ENCODE peak calls at places on chromosomes 3 and 15, in nine cellular contexts. Z is PC-3, R is GM23248, D is fibroblast of mammary gland, Y is NB4, O is AG09309, F is psoas muscle, T is fibroblast of lung, X is mucosa of descending colon. C is an unnamed sample.

GRCh38 chr15:91522609-91523332 is 330.7 kb upstream of the SLCO3A1 start:
- DNase-seq in Z (peak), R (peak), D (peak), Y (peak), O (no peak), F (no peak), T (peak), X (no peak), C (no peak)

GRCh38 chr3:139937674-139938279 is 2.8 kb downstream of the CLSTN2 start:
- DNase-seq in Z (peak), R (peak), D (peak), Y (peak), O (peak), F (peak), T (peak), X (peak), C (no peak)

GRCh38 chr15:27993996-27994775 is 104.9 kb downstream of the OCA2 start:
- DNase-seq in Z (no peak), R (no peak), D (no peak), Y (no peak), O (no peak), F (no peak), T (no peak), X (no peak), C (no peak)

GRCh38 chr15:22960587-22960986 is 19.6 kb downstream of the CYFIP1 start:
- DNase-seq in Z (no peak), R (no peak), D (no peak), Y (no peak), O (no peak), F (no peak), T (no peak), X (no peak), C (no peak)

GRCh38 chr15:98441599-98441998 is 206.7 kb upstream of the IGF1R start:
- DNase-seq in Z (no peak), R (no peak), D (no peak), Y (no peak), O (no peak), F (no peak), T (no peak), X (no peak), C (no peak)

GRCh38 chr3:141234283-141234682 is 2.7 kb downstream of the PXYLP1 start:
- DNase-seq in Z (no peak), R (no peak), D (no peak), Y (peak), O (no peak), F (peak), T (no peak), X (no peak), C (no peak)

GRCh38 chr3:14796403-14797077 is 22.2 kb upstream of the FGD5 start:
- DNase-seq in Z (no peak), R (no peak), D (no peak), Y (no peak), O (no peak), F (peak), T (no peak), X (no peak), C (peak)

GRCh38 chr15:63157891-63158431 is 684 bp upstream of the RPS27L start:
- DNase-seq in Z (peak), R (peak), D (peak), Y (peak), O (peak), F (no peak), T (peak), X (no peak), C (no peak)

GRCh38 chr15:40197434-40197833 is 36.6 kb downstream of the BUB1B start:
- DNase-seq in Z (no peak), R (no peak), D (no peak), Y (no peak), O (no peak), F (no peak), T (no peak), X (no peak), C (no peak)

GRCh38 chr3:120198305-120198878 is 86.6 kb downstream of the GPR156 start:
- DNase-seq in Z (peak), R (peak), D (peak), Y (peak), O (no peak), F (no peak), T (peak), X (no peak), C (no peak)

GRCh38 chr3:190333961-190334360 is 11.7 kb upstream of the CLDN1 start:
- DNase-seq in Z (no peak), R (no peak), D (no peak), Y (no peak), O (no peak), F (no peak), T (no peak), X (no peak), C (no peak)

GRCh38 chr15:45187894-45188830 is at the start of gene SHF:
- DNase-seq in Z (no peak), R (peak), D (no peak), Y (peak), O (no peak), F (peak), T (peak), X (peak), C (no peak)

GRCh38 chr3:20861454-20861853 is 675.4 kb upstream of the SGO1 start:
- DNase-seq in Z (no peak), R (no peak), D (no peak), Y (no peak), O (no peak), F (no peak), T (peak), X (no peak), C (no peak)

GRCh38 chr3:113496924-113497323 is 18.0 kb downstream of the SPICE1 start:
- DNase-seq in Z (peak), R (peak), D (peak), Y (no peak), O (no peak), F (no peak), T (peak), X (no peak), C (no peak)

GRCh38 chr15:57924536-57924935 is 141.0 kb downstream of the ALDH1A2 start:
- DNase-seq in Z (no peak), R (no peak), D (no peak), Y (no peak), O (no peak), F (no peak), T (no peak), X (no peak), C (no peak)

GRCh38 chr3:123695731-123696640 is 111.1 kb upstream of the HACD2 start:
- DNase-seq in Z (no peak), R (no peak), D (no peak), Y (peak), O (no peak), F (no peak), T (peak), X (no peak), C (no peak)

GRCh38 chr15:69628256-69629093 is 175.9 kb downstream of the RPLP1 start:
- DNase-seq in Z (no peak), R (no peak), D (no peak), Y (no peak), O (no peak), F (no peak), T (no peak), X (no peak), C (no peak)

GRCh38 chr3:37494206-37494605 is 319.8 kb upstream of the LRRFIP2 start:
- DNase-seq in Z (no peak), R (peak), D (no peak), Y (peak), O (no peak), F (no peak), T (no peak), X (no peak), C (peak)

GRCh38 chr15:74845208-74845568 is 2.2 kb upstream of the ULK3 start:
- DNase-seq in Z (no peak), R (no peak), D (no peak), Y (no peak), O (no peak), F (no peak), T (no peak), X (no peak), C (no peak)

GRCh38 chr3:145942052-145942451 is 218.9 kb downstream of the PLOD2 start:
- DNase-seq in Z (peak), R (peak), D (peak), Y (no peak), O (no peak), F (no peak), T (peak), X (no peak), C (no peak)

GRCh38 chr3:42507751-42508335 is 5.4 kb downstream of the VIPR1 start:
- DNase-seq in Z (no peak), R (no peak), D (no peak), Y (no peak), O (no peak), F (no peak), T (no peak), X (peak), C (peak)

GRCh38 chr15:31278544-31279220 is 48.0 kb upstream of the KLF13 start:
- DNase-seq in Z (no peak), R (no peak), D (no peak), Y (no peak), O (no peak), F (peak), T (no peak), X (no peak), C (peak)

GRCh38 chr3:190499157-190499556 is 14.7 kb upstream of the IL1RAP start:
- DNase-seq in Z (no peak), R (no peak), D (no peak), Y (no peak), O (no peak), F (no peak), T (no peak), X (no peak), C (no peak)

GRCh38 chr3:108127301-108127988 is 36.6 kb upstream of the CD47 start:
- DNase-seq in Z (no peak), R (no peak), D (no peak), Y (peak), O (no peak), F (no peak), T (no peak), X (no peak), C (no peak)

GRCh38 chr3:13214847-13215472 is 141.7 kb upstream of the IQSEC1 start:
- DNase-seq in Z (no peak), R (no peak), D (no peak), Y (no peak), O (no peak), F (peak), T (no peak), X (no peak), C (no peak)

GRCh38 chr15:80906159-80906775 is 83.4 kb downstream of the MESD start:
- DNase-seq in Z (peak), R (peak), D (peak), Y (no peak), O (no peak), F (peak), T (peak), X (no peak), C (no peak)

GRCh38 chr15:42070276-42070965 is 23.9 kb downstream of the PLA2G4D start:
- DNase-seq in Z (no peak), R (no peak), D (no peak), Y (no peak), O (no peak), F (no peak), T (no peak), X (no peak), C (peak)

GRCh38 chr15:85757939-85758654 is 36.6 kb downstream of the KLHL25 start:
- DNase-seq in Z (no peak), R (no peak), D (no peak), Y (no peak), O (no peak), F (no peak), T (no peak), X (no peak), C (no peak)

GRCh38 chr3:14299767-14300166 is 102.6 kb upstream of the SLC6A6 start:
- DNase-seq in Z (no peak), R (no peak), D (no peak), Y (no peak), O (no peak), F (no peak), T (no peak), X (no peak), C (no peak)

GRCh38 chr15:76999996-77000395 is 5.1 kb downstream of the PSTPIP1 start:
- DNase-seq in Z (no peak), R (no peak), D (no peak), Y (no peak), O (no peak), F (peak), T (no peak), X (peak), C (no peak)

GRCh38 chr15:68228971-68229385 is 550 bp downstream of the CLN6 start:
- DNase-seq in Z (no peak), R (peak), D (peak), Y (peak), O (no peak), F (no peak), T (no peak), X (no peak), C (no peak)

GRCh38 chr15:67820992-67821783 is 4.1 kb upstream of the SKOR1 start:
- DNase-seq in Z (peak), R (peak), D (peak), Y (peak), O (no peak), F (peak), T (peak), X (peak), C (no peak)

GRCh38 chr3:4828279-4829030 is 150.8 kb upstream of the BHLHE40 start:
- DNase-seq in Z (no peak), R (peak), D (peak), Y (peak), O (peak), F (peak), T (peak), X (peak), C (no peak)

GRCh38 chr3:172953576-172953975 is 187.5 kb downstream of the SPATA16 start:
- DNase-seq in Z (no peak), R (no peak), D (no peak), Y (peak), O (no peak), F (no peak), T (no peak), X (no peak), C (no peak)

GRCh38 chr3:108053025-108053424 is 37.8 kb downstream of the CD47 start:
- DNase-seq in Z (peak), R (no peak), D (no peak), Y (no peak), O (no peak), F (no peak), T (no peak), X (no peak), C (no peak)

GRCh38 chr3:3170998-3171397 is 8.5 kb downstream of the CRBN start:
- DNase-seq in Z (peak), R (peak), D (peak), Y (peak), O (no peak), F (no peak), T (peak), X (no peak), C (no peak)

GRCh38 chr3:160893207-160893606 is 137.2 kb downstream of the PPM1L start:
- DNase-seq in Z (no peak), R (no peak), D (no peak), Y (no peak), O (no peak), F (no peak), T (no peak), X (no peak), C (no peak)

GRCh38 chr15:92681141-92681622 is 25.6 kb upstream of the FAM174B start:
- DNase-seq in Z (no peak), R (peak), D (peak), Y (peak), O (peak), F (no peak), T (peak), X (no peak), C (no peak)

GRCh38 chr15:82572311-82572710 is 32.1 kb upstream of the RPS17 start:
- DNase-seq in Z (no peak), R (peak), D (peak), Y (no peak), O (no peak), F (no peak), T (no peak), X (no peak), C (no peak)
- H3K4me3 ChIP-seq in Z (peak), R (peak), D (no peak), Y (no peak), O (no peak), F (peak), T (peak), X (no peak), C (peak)

GRCh38 chr3:98727638-98728037 is 35.5 kb upstream of the ST3GAL6 start:
- DNase-seq in Z (no peak), R (no peak), D (no peak), Y (no peak), O (no peak), F (no peak), T (no peak), X (no peak), C (no peak)

GRCh38 chr3:98731138-98731537 is 32.0 kb upstream of the ST3GAL6 start:
- DNase-seq in Z (no peak), R (no peak), D (no peak), Y (no peak), O (no peak), F (no peak), T (no peak), X (no peak), C (no peak)

GRCh38 chr3:98731720-98732238 is 31.4 kb upstream of the ST3GAL6 start:
- DNase-seq in Z (no peak), R (no peak), D (no peak), Y (no peak), O (no peak), F (no peak), T (no peak), X (no peak), C (no peak)

GRCh38 chr3:98732239-98733054 is 30.7 kb upstream of the ST3GAL6 start:
- DNase-seq in Z (peak), R (peak), D (no peak), Y (peak), O (no peak), F (peak), T (peak), X (peak), C (no peak)

GRCh38 chr3:98730338-98730737 is 32.8 kb upstream of the ST3GAL6 start:
- DNase-seq in Z (peak), R (no peak), D (no peak), Y (peak), O (no peak), F (no peak), T (peak), X (no peak), C (no peak)
- H3K4me3 ChIP-seq in Z (no peak), R (no peak), D (no peak), Y (no peak), O (no peak), F (no peak), T (no peak), X (no peak), C (no peak)

GRCh38 chr3:59049671-59050331 is at the start of gene CFAP20DC:
- DNase-seq in Z (peak), R (peak), D (peak), Y (no peak), O (peak), F (peak), T (peak), X (peak), C (peak)
- H3K4me3 ChIP-seq in Z (peak), R (peak), D (peak), Y (no peak), O (peak), F (peak), T (peak), X (no peak), C (peak)

GRCh38 chr3:18223591-18224338 is 201.4 kb downstream of the SATB1 start:
- DNase-seq in Z (no peak), R (no peak), D (no peak), Y (peak), O (no peak), F (no peak), T (no peak), X (no peak), C (no peak)

GRCh38 chr3:18228060-18228459 is 197.1 kb downstream of the SATB1 start:
- DNase-seq in Z (no peak), R (no peak), D (no peak), Y (no peak), O (no peak), F (no peak), T (no peak), X (no peak), C (no peak)

GRCh38 chr3:18222686-18223085 is 202.5 kb downstream of the SATB1 start:
- DNase-seq in Z (no peak), R (no peak), D (no peak), Y (no peak), O (no peak), F (no peak), T (no peak), X (no peak), C (no peak)

GRCh38 chr3:18225709-18226108 is 199.4 kb downstream of the SATB1 start:
- DNase-seq in Z (no peak), R (no peak), D (no peak), Y (no peak), O (no peak), F (no peak), T (no peak), X (no peak), C (no peak)

GRCh38 chr3:18224406-18224805 is 200.7 kb downstream of the SATB1 start:
- DNase-seq in Z (no peak), R (no peak), D (no peak), Y (peak), O (no peak), F (no peak), T (no peak), X (no peak), C (no peak)
- H3K4me3 ChIP-seq in Z (no peak), R (no peak), D (no peak), Y (no peak), O (no peak), F (no peak), T (no peak), X (no peak), C (no peak)

GRCh38 chr15:89806217-89806564 is 8.5 kb downstream of the ANPEP start:
- DNase-seq in Z (no peak), R (no peak), D (no peak), Y (no peak), O (no peak), F (peak), T (no peak), X (no peak), C (no peak)
- H3K4me3 ChIP-seq in Z (no peak), R (no peak), D (no peak), Y (no peak), O (no peak), F (no peak), T (no peak), X (no peak), C (no peak)

GRCh38 chr15:100373942-100374341 is 32.2 kb upstream of the ADAMTS17 start:
- DNase-seq in Z (no peak), R (no peak), D (no peak), Y (no peak), O (no peak), F (no peak), T (no peak), X (no peak), C (no peak)

GRCh38 chr15:100372695-100373036 is 30.9 kb upstream of the ADAMTS17 start:
- DNase-seq in Z (no peak), R (no peak), D (no peak), Y (no peak), O (no peak), F (peak), T (no peak), X (no peak), C (no peak)

DNA sequence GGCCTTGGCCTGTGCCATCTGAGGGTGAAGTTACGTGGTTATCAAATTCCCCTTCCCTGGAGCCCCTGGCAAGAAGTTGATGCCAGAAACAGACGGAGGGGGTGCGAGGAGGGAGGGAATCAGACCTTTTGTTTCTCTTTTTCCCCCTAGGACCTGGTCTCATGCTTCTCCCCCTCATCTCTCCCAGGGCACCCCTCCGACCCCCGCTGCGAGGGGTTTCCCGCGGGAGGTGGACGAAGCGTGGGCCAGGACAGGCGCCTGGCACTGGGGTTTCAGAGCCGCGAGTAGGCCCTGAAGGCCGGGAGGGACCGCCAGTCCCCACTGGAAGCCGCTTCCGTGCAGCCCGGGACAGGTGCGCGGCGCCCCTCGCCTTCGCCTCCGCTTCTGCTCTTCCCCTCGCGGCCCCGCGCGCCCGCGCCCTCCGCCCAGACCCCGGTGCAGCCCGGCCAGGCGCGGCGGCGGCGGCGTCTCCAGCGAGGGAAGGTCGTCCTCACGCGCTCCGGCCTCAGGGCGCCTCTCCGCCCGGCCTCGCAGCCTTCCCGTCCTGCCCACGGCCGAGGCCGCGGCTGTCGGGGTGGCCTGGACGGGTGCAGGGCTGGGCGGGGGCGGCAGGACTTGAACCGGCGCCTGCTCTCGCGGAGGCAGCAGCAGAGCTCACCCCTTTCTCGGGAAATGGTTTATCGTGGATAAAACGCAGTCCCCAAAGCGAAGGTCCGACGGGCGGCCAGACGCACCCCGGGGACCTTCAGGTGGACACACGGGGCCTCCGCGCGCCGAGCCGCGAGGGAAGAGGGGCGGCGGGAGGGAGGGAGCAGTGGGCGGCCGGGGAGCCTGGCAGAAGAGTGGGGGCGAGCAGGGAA is 31.5 kb upstream of the ADAMTS17 start:
- DNase-seq in Z (no peak), R (no peak), D (no peak), Y (no peak), O (no peak), F (no peak), T (no peak), X (no peak), C (no peak)
- H3K4me3 ChIP-seq in Z (no peak), R (no peak), D (no peak), Y (no peak), O (no peak), F (peak), T (no peak), X (no peak), C (peak)

GRCh38 chr3:105791919-105792786 is 76.7 kb downstream of the CBLB start:
- DNase-seq in Z (no peak), R (peak), D (peak), Y (peak), O (peak), F (peak), T (peak), X (no peak), C (peak)
- H3K4me3 ChIP-seq in Z (no peak), R (peak), D (no peak), Y (no peak), O (no peak), F (no peak), T (no peak), X (no peak), C (no peak)